ENCODE peak calls at places on chromosomes 11 and 22, in eight cellular contexts. J is naive thymus-derived CD8-positive, alpha-beta T cell; G is mesothelial cell of epicardium; V is posterior vena cava; K is Daoy; T is B cell; F is transverse colon; H is endothelial cell. X is an unnamed sample.

GRCh38 chr11:1839924-1840779 is 1.4 kb downstream of the TNNI2 start:
- DNase-seq in H (no peak), F (peak), K (no peak), G (no peak), J (no peak), T (peak), V (no peak), X (no peak)

GRCh38 chr22:27212617-27213177 is 555.3 kb downstream of the MIAT start:
- DNase-seq in V (peak), T (no peak), J (no peak), F (peak), G (peak), K (peak), H (peak), X (peak)

GRCh38 chr22:33854724-33855123 is 65.6 kb downstream of the LARGE1 start:
- DNase-seq in K (no peak), J (no peak), F (no peak), H (no peak), G (no peak), V (no peak), T (peak), X (no peak)

GRCh38 chr11:3232956-3233355 is 739 bp upstream of the MRGPRE start:
- DNase-seq in V (no peak), G (no peak), T (no peak), J (no peak), K (no peak), H (no peak), F (no peak), X (no peak)

GRCh38 chr11:85787809-85788805 is 22.8 kb downstream of the SYTL2 start:
- DNase-seq in J (no peak), V (no peak), G (no peak), F (peak), H (no peak), K (peak), T (no peak), X (peak)

GRCh38 chr11:46475926-46476545 is 84.5 kb upstream of the CHRM4 start:
- DNase-seq in V (no peak), K (no peak), G (no peak), H (no peak), T (no peak), F (no peak), J (no peak), X (no peak)

GRCh38 chr22:21102659-21103267 is 57.0 kb downstream of the LRRC74B start:
- DNase-seq in J (peak), F (peak), H (peak), T (peak), V (peak), K (peak), G (peak), X (peak)

GRCh38 chr22:36617694-36618522 is 85.6 kb downstream of the CACNG2 start:
- DNase-seq in H (no peak), V (no peak), F (no peak), G (no peak), J (no peak), T (no peak), K (no peak), X (no peak)

GRCh38 chr22:27474112-27474571 is 327.4 kb downstream of the MN1 start:
- DNase-seq in F (no peak), V (no peak), G (no peak), T (no peak), H (no peak), K (peak), J (no peak), X (peak)

GRCh38 chr11:8932564-8933180 is at the start of gene C11orf16:
- DNase-seq in H (no peak), K (no peak), V (peak), J (no peak), G (no peak), T (no peak), F (no peak), X (no peak)

GRCh38 chr22:32199341-32199740 is 5.5 kb downstream of the RFPL2 start:
- DNase-seq in J (no peak), G (no peak), F (no peak), V (peak), K (no peak), T (no peak), H (no peak), X (no peak)

GRCh38 chr11:123851110-123851509 is 34.4 kb downstream of the TMEM225 start:
- DNase-seq in J (no peak), F (no peak), V (no peak), G (no peak), H (no peak), K (no peak), T (no peak), X (no peak)

GRCh38 chr11:35290876-35291275 is 128.5 kb downstream of the SLC1A2 start:
- DNase-seq in H (no peak), F (no peak), G (no peak), V (no peak), K (no peak), T (no peak), J (no peak), X (no peak)

GRCh38 chr11:125903753-125904659 is at the start of gene DDX25:
- DNase-seq in V (peak), T (no peak), F (no peak), K (peak), J (peak), H (peak), G (no peak), X (no peak)

GRCh38 chr22:41596776-41597634 is 7.4 kb upstream of the PMM1 start:
- DNase-seq in V (peak), G (peak), H (peak), J (no peak), F (peak), T (no peak), K (peak), X (peak)

GRCh38 chr22:48301421-48301820 is 1526.3 kb downstream of the BRD1 start:
- DNase-seq in T (no peak), J (no peak), K (no peak), G (peak), F (no peak), H (no peak), V (no peak), X (no peak)

GRCh38 chr22:24685804-24686203 is 82.8 kb downstream of the GGT1 start:
- DNase-seq in V (no peak), H (no peak), F (no peak), J (no peak), K (no peak), T (no peak), G (no peak), X (no peak)

GRCh38 chr11:100759856-100760255 is 72.8 kb downstream of the ARHGAP42 start:
- DNase-seq in T (no peak), V (no peak), J (no peak), G (no peak), H (no peak), K (no peak), F (no peak), X (no peak)

GRCh38 chr11:47923667-47924066 is 56.7 kb upstream of the PTPRJ start:
- DNase-seq in F (no peak), K (peak), H (no peak), V (peak), J (no peak), G (no peak), T (no peak), X (peak)

GRCh38 chr22:37353839-37354238 is 71.5 kb downstream of the CYTH4 start:
- DNase-seq in J (no peak), V (no peak), T (no peak), K (peak), H (no peak), G (no peak), F (no peak), X (no peak)

X was measured in A172.